ENCODE peak calls at places on chromosomes 12 and 14, in seven cellular contexts. H is A549, J is GM23338, D is GM13976, Q is HCT116, O is prostate gland, N is dorsolateral prefrontal cortex. T is an unnamed sample.

GRCh38 chr14:85471744-85472143 is 58.2 kb upstream of the FLRT2 start:
- DNase-seq in H (peak), J (no peak), D (no peak), Q (no peak), O (no peak), N (no peak), T (no peak)

GRCh38 chr14:77390188-77390587 is 13.0 kb downstream of the SAMD15 start:
- DNase-seq in H (no peak), J (no peak), D (no peak), Q (no peak), O (no peak), N (no peak), T (no peak)

GRCh38 chr14:52427460-52427859 is 113.3 kb downstream of the PTGER2 start:
- DNase-seq in H (no peak), J (no peak), D (no peak), Q (no peak), O (no peak), N (no peak), T (no peak)

GRCh38 chr14:103542545-103543088 is 13.6 kb downstream of the TRMT61A start:
- DNase-seq in H (no peak), J (peak), D (no peak), Q (no peak), O (no peak), N (peak), T (no peak)

GRCh38 chr14:91070572-91070971 is 10.1 kb upstream of the RPS6KA5 start:
- DNase-seq in H (no peak), J (no peak), D (no peak), Q (no peak), O (no peak), N (no peak), T (no peak)

GRCh38 chr14:91140672-91141071 is 26.8 kb downstream of the DGLUCY start:
- DNase-seq in H (peak), J (peak), D (no peak), Q (peak), O (no peak), N (no peak), T (no peak)

GRCh38 chr14:95235351-95235750 is 78.0 kb upstream of the DICER1 start:
- DNase-seq in H (no peak), J (no peak), D (no peak), Q (no peak), O (no peak), N (no peak), T (no peak)

GRCh38 chr14:73289729-73290128 is 52.4 kb downstream of the PAPLN start:
- DNase-seq in H (no peak), J (peak), D (no peak), Q (no peak), O (no peak), N (no peak), T (no peak)

GRCh38 chr14:85122690-85123089 is 407.3 kb upstream of the FLRT2 start:
- DNase-seq in H (no peak), J (no peak), D (no peak), Q (no peak), O (peak), N (no peak), T (no peak)

DNA sequence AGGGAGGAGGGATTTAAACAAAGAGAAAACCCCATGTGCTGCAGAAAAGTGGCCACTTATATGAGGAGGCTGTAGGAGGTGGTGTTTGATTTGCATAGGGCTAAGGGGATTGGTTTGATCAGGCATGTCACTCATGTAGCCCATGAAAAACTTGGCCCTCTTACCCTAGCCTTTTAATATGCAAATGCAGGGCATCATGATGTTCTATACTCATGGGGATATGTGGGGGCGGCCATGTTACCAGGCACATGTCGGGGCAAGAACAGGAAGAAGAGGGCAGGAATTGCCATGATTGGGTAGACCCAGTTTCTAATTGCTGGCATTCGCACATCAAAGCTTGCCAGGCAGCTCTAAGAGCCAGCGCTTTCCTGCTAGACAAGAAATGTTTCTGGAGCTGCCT is 28.8 kb downstream of the KLRK1 start:
- DNase-seq in H (no peak), J (peak), D (no peak), Q (no peak), O (no peak), N (no peak), T (no peak)
- TF ChIP-seq CTCF in H (no peak), J (no peak), D (no peak), Q (no peak), O (no peak), N (no peak), T (no peak)

GRCh38 chr12:2999265-2999841 is 40.2 kb downstream of the TEAD4 start:
- DNase-seq in H (no peak), J (peak), D (no peak), Q (no peak), O (no peak), N (no peak), T (no peak)

GRCh38 chr12:3002636-3003035 is 43.4 kb downstream of the TEAD4 start:
- DNase-seq in H (no peak), J (no peak), D (no peak), Q (no peak), O (no peak), N (no peak), T (no peak)

GRCh38 chr12:2997989-2998670 is 38.9 kb downstream of the TEAD4 start:
- DNase-seq in H (no peak), J (peak), D (no peak), Q (no peak), O (no peak), N (no peak), T (no peak)

GRCh38 chr12:2998789-2999264 is 39.6 kb downstream of the TEAD4 start:
- DNase-seq in H (no peak), J (peak), D (no peak), Q (no peak), O (no peak), N (no peak), T (no peak)

DNA sequence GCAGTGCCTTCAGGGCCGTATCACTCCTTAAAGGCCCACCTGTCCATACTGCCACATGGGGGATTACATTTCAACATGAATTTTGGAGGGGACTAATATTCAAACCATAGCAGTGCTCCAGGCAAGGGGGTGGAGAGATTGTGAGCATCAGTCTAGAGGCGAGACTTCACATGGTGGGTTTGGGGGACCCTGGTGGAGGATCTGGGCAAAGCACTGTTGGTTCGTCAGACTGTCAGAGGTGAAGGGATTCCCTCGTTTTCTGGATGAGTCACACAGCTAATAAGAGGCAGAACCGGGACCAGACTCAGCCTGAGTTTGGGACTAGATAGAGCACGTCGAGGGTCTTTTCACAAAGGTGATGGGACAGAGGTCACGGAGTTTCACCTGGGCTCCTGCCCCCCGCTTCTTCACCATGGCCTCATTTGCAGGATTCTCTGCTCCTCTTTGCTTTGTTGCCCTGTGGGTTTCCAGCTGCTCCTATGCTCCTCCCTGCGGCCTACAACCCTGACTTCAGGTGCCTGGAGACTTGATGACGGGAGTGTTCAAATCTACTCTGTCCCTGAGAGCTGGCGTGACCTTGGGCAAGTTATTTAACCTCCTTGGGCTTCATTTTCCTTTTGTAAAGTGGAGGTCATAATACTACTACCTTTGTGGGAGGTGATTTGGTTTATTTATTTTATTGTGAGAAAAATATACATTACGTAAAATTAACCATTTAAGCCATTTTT is 41.5 kb downstream of the TEAD4 start:
- DNase-seq in H (peak), J (peak), D (no peak), Q (no peak), O (no peak), N (no peak), T (no peak)
- TF ChIP-seq CTCF in H (no peak), J (peak), D (no peak), Q (no peak), O (no peak), N (no peak), T (no peak)

GRCh38 chr14:59358105-59358504 is 107.1 kb downstream of the GPR135 start:
- DNase-seq in H (peak), J (peak), D (no peak), Q (peak), O (no peak), N (no peak), T (no peak)
- TF ChIP-seq CTCF in H (no peak), J (no peak), D (no peak), Q (no peak), O (no peak), N (no peak), T (no peak)

GRCh38 chr12:126617312-126617711 is 1552.1 kb downstream of the AACS start:
- DNase-seq in H (no peak), J (peak), D (no peak), Q (no peak), O (no peak), N (no peak), T (no peak)
- TF ChIP-seq CTCF in H (no peak), J (peak), D (no peak), Q (no peak), O (no peak), N (peak), T (no peak)

DNA sequence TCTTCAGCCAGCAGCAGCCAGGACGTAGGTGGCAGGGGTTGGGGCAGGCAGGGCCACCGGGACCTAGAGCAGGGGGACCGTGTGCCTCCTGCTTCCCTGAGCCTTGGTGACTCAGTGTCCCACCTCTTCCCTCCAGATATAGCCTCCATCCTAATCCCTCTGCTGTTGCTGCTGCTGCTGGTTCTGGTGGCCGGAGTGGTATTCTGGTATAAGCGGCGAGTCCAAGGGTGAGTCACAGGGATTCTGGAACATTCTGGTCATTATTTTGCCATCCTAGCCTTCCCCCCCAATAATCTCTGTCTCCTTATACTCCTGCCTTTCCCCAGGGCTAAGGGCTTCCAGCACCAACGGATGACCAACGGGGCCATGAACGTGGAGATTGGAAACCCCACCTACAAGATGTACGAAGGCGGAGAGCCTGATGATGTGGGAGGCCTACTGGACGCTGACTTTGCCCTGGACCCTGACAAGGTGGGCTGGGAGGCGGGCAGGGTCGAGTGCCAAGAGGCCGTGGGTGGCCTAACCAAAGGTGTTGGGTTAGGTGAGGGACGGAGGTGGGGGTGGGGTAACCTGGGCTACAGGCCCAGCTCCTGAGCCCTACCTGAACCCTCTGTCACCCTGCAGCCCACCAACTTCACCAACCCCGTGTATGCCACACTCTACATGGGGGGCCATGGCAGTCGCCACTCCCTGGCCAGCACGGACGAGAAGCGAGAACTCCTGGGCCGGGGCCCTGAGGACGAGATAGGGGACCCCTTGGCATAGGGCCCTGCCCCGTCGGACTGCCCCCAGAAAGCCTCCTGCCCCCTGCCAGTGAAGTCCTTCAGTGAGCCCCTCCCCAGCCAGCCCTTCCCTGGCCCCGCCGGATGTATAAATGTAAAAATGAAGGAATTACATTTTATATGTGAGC is 4.5 kb upstream of the NXPH4 start:
- DNase-seq in H (no peak), J (no peak), D (no peak), Q (no peak), O (no peak), N (no peak), T (no peak)
- TF ChIP-seq CTCF in H (no peak), J (peak), D (no peak), Q (no peak), O (no peak), N (no peak), T (no peak)

GRCh38 chr12:22858849-22859569 is 234.0 kb downstream of the ETNK1 start:
- DNase-seq in H (no peak), J (no peak), D (no peak), Q (no peak), O (no peak), N (no peak), T (no peak)

GRCh38 chr12:22860926-22861325 is 236.0 kb downstream of the ETNK1 start:
- DNase-seq in H (no peak), J (peak), D (no peak), Q (no peak), O (no peak), N (no peak), T (no peak)

GRCh38 chr12:22851532-22851931 is 226.6 kb downstream of the ETNK1 start:
- DNase-seq in H (no peak), J (no peak), D (no peak), Q (no peak), O (no peak), N (no peak), T (no peak)

GRCh38 chr12:22855456-22855855 is 230.5 kb downstream of the ETNK1 start:
- DNase-seq in H (no peak), J (peak), D (no peak), Q (no peak), O (no peak), N (no peak), T (no peak)

GRCh38 chr12:22856120-22856699 is 231.2 kb downstream of the ETNK1 start:
- DNase-seq in H (peak), J (peak), D (peak), Q (peak), O (no peak), N (no peak), T (no peak)
- TF ChIP-seq CTCF in H (peak), J (peak), D (peak), Q (peak), O (no peak), N (peak), T (no peak)

GRCh38 chr14:68921666-68922065 is 57.4 kb downstream of the ACTN1 start:
- DNase-seq in H (no peak), J (peak), D (no peak), Q (no peak), O (no peak), N (no peak), T (no peak)
- TF ChIP-seq CTCF in H (no peak), J (peak), D (no peak), Q (no peak), O (no peak), N (no peak), T (no peak)

GRCh38 chr14:67420102-67420739 is 8.3 kb upstream of the PLEK2 start:
- DNase-seq in H (no peak), J (peak), D (peak), Q (no peak), O (no peak), N (no peak), T (no peak)
- TF ChIP-seq CTCF in H (peak), J (peak), D (peak), Q (no peak), O (no peak), N (no peak), T (no peak)

DNA sequence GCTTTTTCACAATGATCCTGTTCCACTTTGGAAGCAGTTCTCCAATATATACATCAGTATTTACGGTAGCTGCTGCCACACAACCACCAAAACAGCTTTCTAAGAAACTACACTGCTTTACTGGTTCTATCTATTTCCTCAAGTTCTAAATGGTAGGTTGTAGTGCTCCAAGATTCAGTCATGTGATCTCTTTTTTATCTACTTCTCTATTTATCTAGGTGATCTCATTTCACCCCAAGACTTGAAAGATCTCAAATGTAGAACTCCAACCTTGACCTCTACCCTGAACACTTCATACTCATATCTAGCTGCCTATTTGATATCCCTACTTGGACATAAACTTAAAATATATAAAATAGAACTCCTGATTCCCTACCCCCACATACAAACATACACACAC is 133.9 kb upstream of the RAP1B start:
- DNase-seq in H (no peak), J (no peak), D (no peak), Q (no peak), O (no peak), N (no peak), T (no peak)
- TF ChIP-seq CTCF in H (no peak), J (no peak), D (no peak), Q (no peak), O (no peak), N (no peak), T (no peak)

DNA sequence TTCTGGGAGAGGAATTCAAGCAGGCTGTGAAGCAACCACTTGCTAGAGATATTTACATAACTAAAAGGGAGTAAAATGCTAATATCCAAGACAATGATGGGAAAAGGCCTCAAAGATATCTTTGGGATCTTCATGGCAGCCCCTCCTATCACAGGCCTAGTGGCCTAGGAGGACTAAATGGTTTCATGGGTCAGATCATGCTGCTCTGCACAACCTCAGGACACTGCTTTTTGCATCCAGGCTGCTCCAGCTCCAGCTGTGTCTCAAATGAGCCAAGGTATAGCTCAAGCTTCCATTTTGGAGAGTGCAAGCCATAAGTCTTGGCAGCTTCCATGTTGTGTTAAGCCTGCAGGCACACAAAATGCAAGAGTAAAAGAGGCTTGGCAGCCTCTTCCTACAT is 195.6 kb upstream of the SSTR1 start:
- DNase-seq in H (no peak), J (peak), D (no peak), Q (no peak), O (no peak), N (no peak), T (no peak)
- TF ChIP-seq CTCF in H (no peak), J (no peak), D (no peak), Q (no peak), O (no peak), N (no peak), T (no peak)